ENCODE peak calls at places on chromosomes 6 and 20, in four cellular contexts. One of them, this sample, is unnamed.
A peak's percentile ranks its signal among the peaks of the same experiment; 100 is the strongest.

GRCh38 chr6:163780993-163781392 is 366.5 kb downstream of the QKI start:
- DNase-seq in thoracic aorta: no peak
- DNase-seq in astrocyte of the spinal cord: peak; percentile 56
- DNase-seq in cardiac fibroblast: no peak
- DNase-seq in this sample: no peak

GRCh38 chr20:20318318-20319161 is 49.4 kb upstream of the INSM1 start:
- DNase-seq in thoracic aorta: no peak
- DNase-seq in astrocyte of the spinal cord: no peak
- DNase-seq in cardiac fibroblast: peak; percentile 6
- DNase-seq in this sample: no peak

GRCh38 chr20:53013847-53014246 is 41.7 kb downstream of the TSHZ2 start:
- DNase-seq in thoracic aorta: no peak
- DNase-seq in cardiac fibroblast: no peak
- DNase-seq in astrocyte of the spinal cord: no peak
- DNase-seq in this sample: no peak

GRCh38 chr6:39929733-39930461 is 4.4 kb downstream of the MOCS1 start:
- DNase-seq in cardiac fibroblast: peak; percentile 79
- DNase-seq in thoracic aorta: no peak
- DNase-seq in astrocyte of the spinal cord: no peak
- DNase-seq in this sample: peak; percentile 14

GRCh38 chr6:37319156-37319555 is 34.6 kb upstream of the RNF8 start:
- DNase-seq in thoracic aorta: no peak
- DNase-seq in cardiac fibroblast: no peak
- DNase-seq in astrocyte of the spinal cord: no peak
- DNase-seq in this sample: no peak

GRCh38 chr20:39716796-39717341 is 754.7 kb downstream of the DHX35 start:
- DNase-seq in astrocyte of the spinal cord: no peak
- DNase-seq in thoracic aorta: no peak
- DNase-seq in cardiac fibroblast: no peak
- DNase-seq in this sample: no peak

GRCh38 chr6:24883618-24884017 is 52.1 kb downstream of the RIPOR2 start:
- DNase-seq in cardiac fibroblast: peak; percentile 55
- DNase-seq in thoracic aorta: no peak
- DNase-seq in astrocyte of the spinal cord: peak; percentile 56
- DNase-seq in this sample: peak; percentile 42

GRCh38 chr20:419556-420168 is 11.6 kb downstream of the RBCK1 start:
- DNase-seq in astrocyte of the spinal cord: no peak
- DNase-seq in cardiac fibroblast: no peak
- DNase-seq in thoracic aorta: no peak
- DNase-seq in this sample: no peak

GRCh38 chr6:3079700-3080099 is 11.4 kb downstream of the RIPK1 start:
- DNase-seq in cardiac fibroblast: no peak
- DNase-seq in astrocyte of the spinal cord: no peak
- DNase-seq in thoracic aorta: no peak
- DNase-seq in this sample: no peak

DNA sequence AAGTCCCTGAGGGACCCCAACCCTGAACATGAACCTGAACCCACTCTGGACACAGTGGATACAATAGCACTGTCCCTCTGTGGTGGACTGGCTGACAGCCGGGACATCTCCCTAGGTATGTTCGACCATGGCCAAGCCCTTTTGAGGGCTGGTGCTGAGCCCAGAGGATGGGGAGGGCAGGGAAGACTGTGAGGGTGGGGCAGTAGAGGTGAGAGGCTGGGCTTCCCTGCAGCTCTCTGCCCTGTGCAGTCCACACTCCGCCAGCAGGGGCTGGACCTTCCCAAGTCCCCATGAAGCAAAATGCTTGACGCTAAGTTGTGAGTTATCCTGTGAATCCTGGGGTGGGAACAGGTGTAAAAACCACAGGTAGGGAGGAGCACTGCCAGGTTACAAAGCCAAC is 11.5 kb downstream of the LPIN3 start:
- DNase-seq in thoracic aorta: no peak
- DNase-seq in astrocyte of the spinal cord: no peak
- DNase-seq in cardiac fibroblast: no peak
- DNase-seq in this sample: no peak
- TF ChIP-seq CTCF in thoracic aorta: no peak
- TF ChIP-seq CTCF in astrocyte of the spinal cord: no peak
- TF ChIP-seq CTCF in cardiac fibroblast: peak; percentile 16
- TF ChIP-seq CTCF in this sample: peak; percentile 4

GRCh38 chr6:26521485-26522391 is 16.4 kb upstream of the HMGN4 start:
- DNase-seq in astrocyte of the spinal cord: peak; percentile 84
- DNase-seq in thoracic aorta: peak; percentile 26
- DNase-seq in cardiac fibroblast: peak; percentile 81
- DNase-seq in this sample: peak; percentile 72
- TF ChIP-seq CTCF in astrocyte of the spinal cord: no peak
- TF ChIP-seq CTCF in thoracic aorta: peak; percentile 26
- TF ChIP-seq CTCF in cardiac fibroblast: no peak
- TF ChIP-seq CTCF in this sample: no peak

GRCh38 chr6:126258150-126258549 is 81.8 kb upstream of the CENPW start:
- DNase-seq in thoracic aorta: no peak
- DNase-seq in astrocyte of the spinal cord: no peak
- DNase-seq in cardiac fibroblast: no peak
- DNase-seq in this sample: no peak

GRCh38 chr6:126253421-126253820 is 86.5 kb upstream of the CENPW start:
- DNase-seq in thoracic aorta: no peak
- DNase-seq in cardiac fibroblast: no peak
- DNase-seq in astrocyte of the spinal cord: no peak
- DNase-seq in this sample: no peak

GRCh38 chr6:126252154-126252553 is 87.8 kb upstream of the CENPW start:
- DNase-seq in cardiac fibroblast: no peak
- DNase-seq in thoracic aorta: no peak
- DNase-seq in astrocyte of the spinal cord: no peak
- DNase-seq in this sample: no peak
- TF ChIP-seq CTCF in cardiac fibroblast: no peak
- TF ChIP-seq CTCF in thoracic aorta: no peak
- TF ChIP-seq CTCF in astrocyte of the spinal cord: no peak
- TF ChIP-seq CTCF in this sample: no peak

GRCh38 chr6:701696-702479 is 8.9 kb upstream of the EXOC2 start:
- DNase-seq in cardiac fibroblast: no peak
- DNase-seq in thoracic aorta: no peak
- DNase-seq in astrocyte of the spinal cord: no peak
- DNase-seq in this sample: no peak
- TF ChIP-seq CTCF in cardiac fibroblast: no peak
- TF ChIP-seq CTCF in thoracic aorta: no peak
- TF ChIP-seq CTCF in astrocyte of the spinal cord: peak; percentile 17
- TF ChIP-seq CTCF in this sample: peak; percentile 10

GRCh38 chr6:139927236-139927635 is 552.8 kb upstream of the CITED2 start:
- DNase-seq in astrocyte of the spinal cord: peak; percentile 94
- DNase-seq in cardiac fibroblast: peak; percentile 85
- DNase-seq in thoracic aorta: no peak
- DNase-seq in this sample: peak; percentile 88
- TF ChIP-seq CTCF in astrocyte of the spinal cord: peak; percentile 57
- TF ChIP-seq CTCF in cardiac fibroblast: peak; percentile 20
- TF ChIP-seq CTCF in thoracic aorta: no peak
- TF ChIP-seq CTCF in this sample: peak; percentile 43

DNA sequence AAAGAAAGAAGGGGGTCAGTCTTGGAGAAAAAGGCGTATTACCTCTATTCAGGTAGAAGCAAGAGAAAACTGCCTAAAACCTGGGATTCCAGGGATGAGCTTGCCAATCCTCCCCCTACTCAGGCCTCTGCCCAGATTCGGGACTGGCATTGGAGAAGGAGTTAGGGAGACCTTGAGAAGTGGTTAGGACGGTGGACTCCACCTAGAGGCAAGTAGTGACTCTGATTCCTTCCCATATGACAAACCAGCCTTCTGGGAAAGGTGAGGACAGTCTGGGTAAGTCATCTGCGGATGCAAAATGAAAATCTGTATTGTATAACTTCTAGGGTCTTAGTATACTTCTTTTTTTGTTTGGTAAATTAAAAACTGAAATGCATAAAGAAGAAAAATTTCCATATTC is 43.8 kb downstream of the SLX4IP start:
- DNase-seq in thoracic aorta: no peak
- DNase-seq in astrocyte of the spinal cord: no peak
- DNase-seq in cardiac fibroblast: no peak
- DNase-seq in this sample: no peak
- TF ChIP-seq CTCF in thoracic aorta: no peak
- TF ChIP-seq CTCF in astrocyte of the spinal cord: no peak
- TF ChIP-seq CTCF in cardiac fibroblast: no peak
- TF ChIP-seq CTCF in this sample: no peak

GRCh38 chr20:18172379-18172778 is 34.7 kb downstream of the KAT14 start:
- DNase-seq in cardiac fibroblast: no peak
- DNase-seq in astrocyte of the spinal cord: no peak
- DNase-seq in thoracic aorta: no peak
- DNase-seq in this sample: no peak
- TF ChIP-seq CTCF in cardiac fibroblast: no peak
- TF ChIP-seq CTCF in astrocyte of the spinal cord: no peak
- TF ChIP-seq CTCF in thoracic aorta: no peak
- TF ChIP-seq CTCF in this sample: no peak

DNA sequence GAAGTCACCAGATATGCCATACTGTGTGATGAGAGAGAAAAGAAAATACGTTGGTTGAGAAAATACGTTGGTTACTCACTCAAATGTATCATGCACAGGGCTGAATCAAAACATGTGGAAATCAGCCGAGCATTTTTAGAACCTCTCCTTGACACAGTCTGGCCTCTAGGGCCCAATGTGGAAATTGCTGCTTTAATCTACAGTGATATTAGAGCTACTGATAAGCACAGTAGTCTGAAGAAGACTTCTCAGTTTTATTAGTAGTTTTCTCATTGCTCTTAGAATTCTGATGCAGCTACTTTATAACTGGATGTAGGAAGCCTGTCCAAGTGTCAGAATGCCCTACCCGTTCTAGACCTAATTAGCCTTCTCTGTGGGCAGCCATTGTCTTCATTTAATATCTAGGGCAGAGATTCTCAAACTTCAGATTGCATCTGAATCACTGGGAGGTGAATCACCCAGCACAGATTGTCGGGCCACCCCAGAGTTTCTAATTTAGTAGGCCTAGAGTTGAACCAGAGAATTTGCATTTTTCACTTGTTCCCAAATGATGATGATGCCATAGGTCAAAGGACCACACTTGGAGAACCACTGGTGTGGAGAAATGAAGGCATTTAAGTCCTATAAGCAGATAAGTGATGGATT is 229.1 kb downstream of the PLCB1 start:
- DNase-seq in thoracic aorta: no peak
- DNase-seq in cardiac fibroblast: peak; percentile 81
- DNase-seq in astrocyte of the spinal cord: peak; percentile 38
- DNase-seq in this sample: peak; percentile 45
- TF ChIP-seq CTCF in thoracic aorta: no peak
- TF ChIP-seq CTCF in cardiac fibroblast: peak; percentile 39
- TF ChIP-seq CTCF in astrocyte of the spinal cord: no peak
- TF ChIP-seq CTCF in this sample: no peak